ENCODE peak calls at places on chromosomes 11 and 22, in ten cellular contexts. P, W, F, J, R, K, G, S, B and L are unnamed samples.

GRCh38 chr11:71467164-71467563 is 14.2 kb downstream of the NADSYN1 start:
- DNase-seq in P (no peak), W (no peak), F (no peak), J (no peak), R (no peak), K (no peak), G (no peak), S (no peak), B (no peak), L (no peak)

GRCh38 chr22:48234011-48234410 is 1471.6 kb downstream of the TBC1D22A start:
- DNase-seq in P (no peak), W (no peak), F (no peak), J (no peak), R (no peak), K (no peak), G (no peak), S (no peak), B (no peak), L (no peak)

GRCh38 chr11:31059529-31059928 is 310.0 kb downstream of the DCDC1 start:
- DNase-seq in P (no peak), W (no peak), F (no peak), J (no peak), R (no peak), K (no peak), G (no peak), S (no peak), B (no peak), L (no peak)

GRCh38 chr11:27392715-27393114 is 29.7 kb upstream of the CCDC34 start:
- DNase-seq in P (no peak), W (no peak), F (no peak), J (no peak), R (no peak), K (peak), G (no peak), S (no peak), B (no peak), L (no peak)

GRCh38 chr11:115930886-115931537 is 426.8 kb upstream of the CADM1 start:
- DNase-seq in P (no peak), W (no peak), F (no peak), J (no peak), R (peak), K (no peak), G (no peak), S (no peak), B (no peak), L (no peak)

GRCh38 chr11:71451596-71452353 is 1.2 kb upstream of the NADSYN1 start:
- DNase-seq in P (no peak), W (no peak), F (no peak), J (peak), R (peak), K (peak), G (no peak), S (no peak), B (peak), L (no peak)

GRCh38 chr11:12675951-12676711 is 1.9 kb downstream of the TEAD1 start:
- DNase-seq in P (no peak), W (no peak), F (no peak), J (no peak), R (peak), K (no peak), G (no peak), S (peak), B (no peak), L (no peak)

GRCh38 chr22:44180706-44181032 is at the start of gene PARVG:
- DNase-seq in P (peak), W (no peak), F (no peak), J (no peak), R (peak), K (no peak), G (peak), S (no peak), B (no peak), L (no peak)

GRCh38 chr22:37209140-37209845 is 3.0 kb downstream of the SSTR3 start:
- DNase-seq in P (no peak), W (no peak), F (no peak), J (no peak), R (no peak), K (peak), G (peak), S (no peak), B (no peak), L (no peak)

GRCh38 chr11:313304-313786 is 495 bp upstream of the IFITM1 start:
- DNase-seq in P (no peak), W (no peak), F (no peak), J (no peak), R (no peak), K (no peak), G (no peak), S (no peak), B (no peak), L (no peak)

GRCh38 chr11:73321342-73322110 is 13.4 kb downstream of the ARHGEF17 start:
- DNase-seq in P (no peak), W (no peak), F (no peak), J (no peak), R (no peak), K (peak), G (no peak), S (no peak), B (peak), L (no peak)

GRCh38 chr11:69317401-69318092 is 23.6 kb downstream of the MYEOV start:
- DNase-seq in P (no peak), W (no peak), F (no peak), J (no peak), R (no peak), K (no peak), G (no peak), S (no peak), B (no peak), L (no peak)

GRCh38 chr11:123364145-123364544 is 65.9 kb upstream of the GRAMD1B start:
- DNase-seq in P (no peak), W (no peak), F (no peak), J (no peak), R (no peak), K (no peak), G (no peak), S (no peak), B (no peak), L (no peak)

GRCh38 chr11:76669901-76670474 is 559 bp downstream of the LRRC32 start:
- DNase-seq in P (no peak), W (no peak), F (no peak), J (no peak), R (no peak), K (peak), G (no peak), S (no peak), B (no peak), L (no peak)

GRCh38 chr11:35180311-35181233 is 41.6 kb downstream of the CD44 start:
- DNase-seq in P (no peak), W (no peak), F (no peak), J (no peak), R (no peak), K (no peak), G (no peak), S (no peak), B (no peak), L (no peak)

GRCh38 chr11:116895053-116895757 is 57.8 kb upstream of the APOA1 start:
- DNase-seq in P (no peak), W (no peak), F (no peak), J (no peak), R (peak), K (no peak), G (no peak), S (peak), B (no peak), L (no peak)

GRCh38 chr11:121199516-121199915 is 93.1 kb upstream of the SC5D start:
- DNase-seq in P (no peak), W (no peak), F (no peak), J (no peak), R (no peak), K (no peak), G (no peak), S (no peak), B (no peak), L (no peak)

GRCh38 chr22:50243704-50244419 is 961 bp downstream of the TUBGCP6 start:
- DNase-seq in P (no peak), W (no peak), F (no peak), J (no peak), R (no peak), K (no peak), G (no peak), S (no peak), B (no peak), L (no peak)

GRCh38 chr11:122524532-122524882 is 131.0 kb upstream of the UBASH3B start:
- DNase-seq in P (no peak), W (no peak), F (no peak), J (no peak), R (no peak), K (no peak), G (no peak), S (no peak), B (no peak), L (no peak)

GRCh38 chr11:122634507-122634906 is 21.0 kb upstream of the UBASH3B start:
- DNase-seq in P (no peak), W (no peak), F (no peak), J (no peak), R (no peak), K (no peak), G (no peak), S (no peak), B (no peak), L (peak)

GRCh38 chr11:17642980-17643379 is 76.4 kb upstream of the MYOD1 start:
- DNase-seq in P (no peak), W (no peak), F (no peak), J (no peak), R (no peak), K (no peak), G (no peak), S (no peak), B (no peak), L (no peak)

GRCh38 chr11:119345685-119346084 is 820 bp downstream of the MFRP start:
- DNase-seq in P (no peak), W (no peak), F (no peak), J (no peak), R (no peak), K (no peak), G (no peak), S (no peak), B (no peak), L (no peak)

GRCh38 chr11:96092511-96092910 is 168.6 kb upstream of the MTMR2 start:
- DNase-seq in P (no peak), W (no peak), F (no peak), J (no peak), R (no peak), K (no peak), G (no peak), S (no peak), B (no peak), L (no peak)

GRCh38 chr11:11148104-11148509 is 204.9 kb downstream of the CSNK2A3 start:
- DNase-seq in P (no peak), W (peak), F (no peak), J (no peak), R (peak), K (peak), G (peak), S (peak), B (no peak), L (no peak)

GRCh38 chr11:36237341-36237740 is 51.9 kb downstream of the COMMD9 start:
- DNase-seq in P (no peak), W (no peak), F (no peak), J (no peak), R (no peak), K (no peak), G (no peak), S (no peak), B (no peak), L (no peak)

GRCh38 chr11:15815246-15816209 is 540.8 kb downstream of the SOX6 start:
- DNase-seq in P (no peak), W (no peak), F (no peak), J (no peak), R (peak), K (no peak), G (no peak), S (no peak), B (no peak), L (peak)